ENCODE peak calls at places on chromosomes 2 and 18, in seven cellular contexts. One of them, this sample, is unnamed.

GRCh38 chr2:191103793-191104192 is 47.0 kb downstream of the STAT4 start:
- DNase-seq in upper lobe of right lung: no peak
- DNase-seq in caudate nucleus: no peak
- DNase-seq in retinal pigment epithelial cell: no peak
- DNase-seq in T-helper 2 cell: no peak
- DNase-seq in activated gamma-delta T cell treated with Interleukin-2 at 50 U/mL for 16 hours: no peak
- DNase-seq in G401: no peak
- DNase-seq in this sample: no peak

GRCh38 chr2:157875720-157876065 is 437 bp downstream of the ACVR1 start:
- DNase-seq in caudate nucleus: no peak
- DNase-seq in upper lobe of right lung: peak
- DNase-seq in retinal pigment epithelial cell: no peak
- DNase-seq in T-helper 2 cell: peak
- DNase-seq in activated gamma-delta T cell treated with Interleukin-2 at 50 U/mL for 16 hours: peak
- DNase-seq in G401: no peak
- DNase-seq in this sample: no peak

GRCh38 chr18:11859903-11860407 is 8.7 kb downstream of the CHMP1B start:
- DNase-seq in upper lobe of right lung: no peak
- DNase-seq in G401: no peak
- DNase-seq in T-helper 2 cell: no peak
- DNase-seq in caudate nucleus: no peak
- DNase-seq in activated gamma-delta T cell treated with Interleukin-2 at 50 U/mL for 16 hours: no peak
- DNase-seq in retinal pigment epithelial cell: peak
- DNase-seq in this sample: no peak

GRCh38 chr2:85704800-85705679 is 10.9 kb downstream of the GNLY start:
- DNase-seq in retinal pigment epithelial cell: no peak
- DNase-seq in upper lobe of right lung: no peak
- DNase-seq in G401: no peak
- DNase-seq in activated gamma-delta T cell treated with Interleukin-2 at 50 U/mL for 16 hours: peak
- DNase-seq in T-helper 2 cell: no peak
- DNase-seq in caudate nucleus: no peak
- DNase-seq in this sample: no peak

GRCh38 chr18:51342815-51343214 is 145.3 kb upstream of the MEX3C start:
- DNase-seq in upper lobe of right lung: no peak
- DNase-seq in T-helper 2 cell: no peak
- DNase-seq in retinal pigment epithelial cell: peak
- DNase-seq in G401: no peak
- DNase-seq in activated gamma-delta T cell treated with Interleukin-2 at 50 U/mL for 16 hours: no peak
- DNase-seq in caudate nucleus: no peak
- DNase-seq in this sample: no peak

GRCh38 chr2:202335791-202336467 is 40.2 kb upstream of the BMPR2 start:
- DNase-seq in activated gamma-delta T cell treated with Interleukin-2 at 50 U/mL for 16 hours: no peak
- DNase-seq in retinal pigment epithelial cell: no peak
- DNase-seq in T-helper 2 cell: no peak
- DNase-seq in upper lobe of right lung: no peak
- DNase-seq in G401: no peak
- DNase-seq in caudate nucleus: no peak
- DNase-seq in this sample: no peak

GRCh38 chr2:177711472-177712276 is 319.1 kb downstream of the AGPS start:
- DNase-seq in activated gamma-delta T cell treated with Interleukin-2 at 50 U/mL for 16 hours: no peak
- DNase-seq in G401: peak
- DNase-seq in caudate nucleus: no peak
- DNase-seq in T-helper 2 cell: no peak
- DNase-seq in upper lobe of right lung: peak
- DNase-seq in retinal pigment epithelial cell: no peak
- DNase-seq in this sample: no peak

GRCh38 chr2:158600155-158600802 is 143.5 kb downstream of the PKP4 start:
- DNase-seq in retinal pigment epithelial cell: no peak
- DNase-seq in caudate nucleus: no peak
- DNase-seq in G401: peak
- DNase-seq in activated gamma-delta T cell treated with Interleukin-2 at 50 U/mL for 16 hours: no peak
- DNase-seq in T-helper 2 cell: no peak
- DNase-seq in upper lobe of right lung: no peak
- DNase-seq in this sample: no peak

GRCh38 chr2:176188218-176188968 is at the start of gene HOXD1:
- DNase-seq in retinal pigment epithelial cell: no peak
- DNase-seq in T-helper 2 cell: no peak
- DNase-seq in activated gamma-delta T cell treated with Interleukin-2 at 50 U/mL for 16 hours: no peak
- DNase-seq in G401: no peak
- DNase-seq in upper lobe of right lung: peak
- DNase-seq in caudate nucleus: peak
- DNase-seq in this sample: no peak

GRCh38 chr2:241945311-241945710 is 75.8 kb downstream of the RTP5 start:
- DNase-seq in retinal pigment epithelial cell: no peak
- DNase-seq in upper lobe of right lung: no peak
- DNase-seq in T-helper 2 cell: no peak
- DNase-seq in caudate nucleus: no peak
- DNase-seq in activated gamma-delta T cell treated with Interleukin-2 at 50 U/mL for 16 hours: no peak
- DNase-seq in G401: no peak
- DNase-seq in this sample: no peak

GRCh38 chr2:221025397-221025796 is 546.7 kb downstream of the EPHA4 start:
- DNase-seq in retinal pigment epithelial cell: no peak
- DNase-seq in caudate nucleus: no peak
- DNase-seq in activated gamma-delta T cell treated with Interleukin-2 at 50 U/mL for 16 hours: no peak
- DNase-seq in T-helper 2 cell: no peak
- DNase-seq in G401: no peak
- DNase-seq in upper lobe of right lung: no peak
- DNase-seq in this sample: no peak

GRCh38 chr2:98674233-98674964 is 56.5 kb downstream of the MGAT4A start:
- DNase-seq in upper lobe of right lung: no peak
- DNase-seq in T-helper 2 cell: no peak
- DNase-seq in activated gamma-delta T cell treated with Interleukin-2 at 50 U/mL for 16 hours: no peak
- DNase-seq in G401: no peak
- DNase-seq in retinal pigment epithelial cell: no peak
- DNase-seq in caudate nucleus: no peak
- DNase-seq in this sample: no peak

GRCh38 chr2:43170733-43171101 is 55.7 kb downstream of the ZFP36L2 start:
- DNase-seq in retinal pigment epithelial cell: no peak
- DNase-seq in G401: no peak
- DNase-seq in T-helper 2 cell: no peak
- DNase-seq in caudate nucleus: no peak
- DNase-seq in activated gamma-delta T cell treated with Interleukin-2 at 50 U/mL for 16 hours: no peak
- DNase-seq in upper lobe of right lung: no peak
- DNase-seq in this sample: no peak

GRCh38 chr2:133718688-133719201 is 150.5 kb upstream of the NCKAP5 start:
- DNase-seq in activated gamma-delta T cell treated with Interleukin-2 at 50 U/mL for 16 hours: no peak
- DNase-seq in retinal pigment epithelial cell: peak
- DNase-seq in G401: peak
- DNase-seq in caudate nucleus: no peak
- DNase-seq in upper lobe of right lung: no peak
- DNase-seq in T-helper 2 cell: no peak
- DNase-seq in this sample: no peak

GRCh38 chr2:134087371-134087921 is 166.4 kb upstream of the MGAT5 start:
- DNase-seq in upper lobe of right lung: no peak
- DNase-seq in caudate nucleus: no peak
- DNase-seq in G401: no peak
- DNase-seq in T-helper 2 cell: no peak
- DNase-seq in retinal pigment epithelial cell: no peak
- DNase-seq in activated gamma-delta T cell treated with Interleukin-2 at 50 U/mL for 16 hours: no peak
- DNase-seq in this sample: no peak

GRCh38 chr2:190213441-190214335 is 105.9 kb downstream of the HIBCH start:
- DNase-seq in T-helper 2 cell: no peak
- DNase-seq in G401: no peak
- DNase-seq in caudate nucleus: no peak
- DNase-seq in upper lobe of right lung: no peak
- DNase-seq in activated gamma-delta T cell treated with Interleukin-2 at 50 U/mL for 16 hours: no peak
- DNase-seq in retinal pigment epithelial cell: no peak
- DNase-seq in this sample: no peak

GRCh38 chr2:200742426-200742825 is 69.3 kb upstream of the BZW1 start:
- DNase-seq in retinal pigment epithelial cell: no peak
- DNase-seq in T-helper 2 cell: no peak
- DNase-seq in activated gamma-delta T cell treated with Interleukin-2 at 50 U/mL for 16 hours: no peak
- DNase-seq in G401: peak
- DNase-seq in caudate nucleus: no peak
- DNase-seq in upper lobe of right lung: peak
- DNase-seq in this sample: no peak

GRCh38 chr2:83014462-83014861 is 1444.6 kb downstream of the SUCLG1 start:
- DNase-seq in T-helper 2 cell: no peak
- DNase-seq in caudate nucleus: no peak
- DNase-seq in activated gamma-delta T cell treated with Interleukin-2 at 50 U/mL for 16 hours: no peak
- DNase-seq in G401: no peak
- DNase-seq in upper lobe of right lung: no peak
- DNase-seq in retinal pigment epithelial cell: no peak
- DNase-seq in this sample: no peak

GRCh38 chr2:173109253-173110188 is 33.9 kb downstream of the MAP3K20 start:
- DNase-seq in upper lobe of right lung: no peak
- DNase-seq in G401: no peak
- DNase-seq in activated gamma-delta T cell treated with Interleukin-2 at 50 U/mL for 16 hours: no peak
- DNase-seq in retinal pigment epithelial cell: peak
- DNase-seq in T-helper 2 cell: no peak
- DNase-seq in caudate nucleus: no peak
- DNase-seq in this sample: no peak

GRCh38 chr2:3656762-3657691 is 973 bp upstream of the ALLC start:
- DNase-seq in retinal pigment epithelial cell: no peak
- DNase-seq in T-helper 2 cell: no peak
- DNase-seq in caudate nucleus: peak
- DNase-seq in activated gamma-delta T cell treated with Interleukin-2 at 50 U/mL for 16 hours: no peak
- DNase-seq in G401: no peak
- DNase-seq in upper lobe of right lung: no peak
- DNase-seq in this sample: no peak

This sample was measured in CD14-positive monocyte.